ENCODE peak calls at places on chromosome 16, in nine cellular contexts. A is omental fat pad; H is NCI-H1092; U is activated CD4-positive, CD25-positive, alpha-beta regulatory T cell; G is AG04450; K is activated CD4-positive, alpha-beta T cell treated with anti-CD3 and anti-CD28 coated beads for 24 hours; B is ELR; L is heart left ventricle; Q is caudate nucleus. N is an unnamed sample.

GRCh38 chr16:86572041-86572521 is 5.5 kb downstream of the FOXC2 start:
- DNase-seq in G (no peak), H (no peak), U (no peak), B (no peak), A (no peak), Q (no peak), L (no peak), K (no peak), N (no peak)

GRCh38 chr16:66189951-66190350 is 176.5 kb upstream of the CDH5 start:
- DNase-seq in G (peak; percentile 81), A (no peak), Q (no peak), B (peak; percentile 28), L (no peak), U (no peak), H (no peak), K (no peak), N (peak; percentile 19)

GRCh38 chr16:75477680-75478473 is 13.4 kb upstream of the TMEM170A start:
- DNase-seq in G (no peak), U (no peak), B (no peak), Q (no peak), K (no peak), H (peak; percentile 40), L (no peak), A (no peak), N (no peak)

GRCh38 chr16:48126801-48127644 is 28.8 kb downstream of the ABCC12 start:
- DNase-seq in K (no peak), G (peak; percentile 93), L (no peak), U (no peak), A (no peak), H (peak; percentile 79), B (peak; percentile 91), Q (no peak), N (peak; percentile 98)

GRCh38 chr16:47499700-47500264 is 38.7 kb downstream of the PHKB start:
- DNase-seq in Q (no peak), L (no peak), U (no peak), B (no peak), K (no peak), A (no peak), G (no peak), H (no peak), N (no peak)

GRCh38 chr16:30184430-30185140 is 1.2 kb downstream of the CORO1A start:
- DNase-seq in A (no peak), U (peak; percentile 49), H (peak; percentile 8), Q (no peak), G (no peak), B (no peak), K (peak; percentile 29), L (peak; percentile 60), N (no peak)

GRCh38 chr16:19389246-19389645 is 28.4 kb upstream of the TMC5 start:
- DNase-seq in L (peak; percentile 28), U (no peak), B (peak; percentile 65), Q (no peak), H (peak; percentile 85), K (peak; percentile 53), G (no peak), A (peak; percentile 55), N (no peak)

GRCh38 chr16:56625140-56625942 is at the start of gene MT1E:
- DNase-seq in G (no peak), A (peak; percentile 79), H (no peak), Q (no peak), L (peak; percentile 90), K (peak; percentile 41), U (peak; percentile 20), B (peak; percentile 86), N (peak; percentile 64)

GRCh38 chr16:2015117-2015946 is 4.3 kb upstream of the NPW start:
- DNase-seq in B (peak; percentile 28), K (no peak), U (no peak), G (no peak), A (no peak), L (no peak), H (no peak), Q (no peak), N (no peak)

GRCh38 chr16:468072-468821 is 42.8 kb downstream of the RAB11FIP3 start:
- DNase-seq in G (no peak), L (no peak), Q (no peak), B (no peak), U (no peak), K (no peak), H (no peak), A (no peak), N (no peak)

GRCh38 chr16:75566040-75566888 is at the start of gene GABARAPL2:
- DNase-seq in L (peak; percentile 87), A (peak; percentile 69), U (peak; percentile 86), K (peak; percentile 85), Q (no peak), G (no peak), B (peak; percentile 85), H (peak; percentile 74), N (peak; percentile 27)

GRCh38 chr16:57732011-57732410 is 3.6 kb upstream of the KATNB1 start:
- DNase-seq in H (no peak), A (no peak), L (no peak), G (no peak), U (no peak), Q (no peak), B (peak; percentile 38), K (no peak), N (no peak)

GRCh38 chr16:2770057-2770780 is 6.9 kb downstream of the ELOB start:
- DNase-seq in U (no peak), G (no peak), H (no peak), L (no peak), B (no peak), K (no peak), Q (no peak), A (no peak), N (no peak)

GRCh38 chr16:67015317-67015731 is 13.6 kb upstream of the CBFB start:
- DNase-seq in U (no peak), H (no peak), A (no peak), L (no peak), K (no peak), B (no peak), G (no peak), Q (no peak), N (no peak)

GRCh38 chr16:83899272-83899897 is 470 bp downstream of the MLYCD start:
- DNase-seq in L (peak; percentile 62), K (peak; percentile 15), Q (no peak), A (no peak), U (peak; percentile 21), H (peak; percentile 21), B (peak; percentile 60), G (peak; percentile 13), N (no peak)

N was measured in HS-27A.